ENCODE peak calls at places on chromosomes 12 and 14, in six cellular contexts. A is neural progenitor cell, Y is right lobe of liver, D is kidney epithelial cell, P is tibial artery, S is endothelial cell. G is an unnamed sample.

GRCh38 chr14:71437870-71438269 is 494.4 kb upstream of the RGS6 start:
- DNase-seq in S (no peak), D (no peak), Y (no peak), A (no peak), P (no peak), G (no peak)

GRCh38 chr14:58690801-58691516 is 53.2 kb downstream of the DACT1 start:
- DNase-seq in P (no peak), S (no peak), A (no peak), Y (no peak), D (no peak), G (no peak)

GRCh38 chr12:70619471-70620152 is 17.6 kb downstream of the PTPRB start:
- DNase-seq in P (no peak), A (no peak), D (no peak), S (no peak), Y (no peak), G (no peak)

GRCh38 chr12:95976416-95976832 is 19.7 kb downstream of the HAL start:
- DNase-seq in D (no peak), P (no peak), Y (peak; percentile 78), S (no peak), A (no peak), G (no peak)

GRCh38 chr12:85301054-85301453 is 21.0 kb downstream of the ALX1 start:
- DNase-seq in P (no peak), A (no peak), D (no peak), S (no peak), Y (no peak), G (no peak)

GRCh38 chr12:88362439-88362838 is 217.8 kb downstream of the KITLG start:
- DNase-seq in P (no peak), A (no peak), Y (no peak), D (no peak), S (no peak), G (no peak)

GRCh38 chr12:109559200-109559505 is 14.2 kb downstream of the MMAB start:
- DNase-seq in P (no peak), D (no peak), Y (peak; percentile 40), A (no peak), S (no peak), G (no peak)

GRCh38 chr12:116377194-116377735 is 99.8 kb upstream of the MED13L start:
- DNase-seq in S (no peak), A (no peak), Y (peak; percentile 25), D (no peak), P (no peak), G (no peak)

GRCh38 chr14:77026166-77026929 is 2.2 kb downstream of the IRF2BPL start:
- DNase-seq in D (no peak), P (peak; percentile 42), S (no peak), Y (peak; percentile 67), A (peak; percentile 52), G (no peak)

GRCh38 chr12:121132601-121133481 is at the start of gene P2RX7:
- DNase-seq in D (peak; percentile 47), A (peak; percentile 48), P (peak; percentile 81), S (peak; percentile 46), Y (peak; percentile 94), G (peak; percentile 88)

GRCh38 chr12:19826988-19827550 is 387.8 kb downstream of the AEBP2 start:
- DNase-seq in Y (no peak), A (no peak), S (no peak), D (no peak), P (no peak), G (no peak)

GRCh38 chr12:122917508-122918227 is 21.7 kb upstream of the VPS37B start:
- DNase-seq in P (no peak), S (no peak), D (no peak), Y (peak; percentile 92), A (no peak), G (peak; percentile 79)

GRCh38 chr12:131123817-131124216 is 170.1 kb downstream of the ADGRD1 start:
- DNase-seq in P (no peak), S (no peak), A (no peak), Y (no peak), D (no peak), G (no peak)

GRCh38 chr14:22593189-22593588 is 4.2 kb upstream of the DAD1 start:
- DNase-seq in P (no peak), D (no peak), A (no peak), Y (no peak), S (no peak), G (no peak)

GRCh38 chr12:88472775-88473174 is 107.5 kb downstream of the KITLG start:
- DNase-seq in A (no peak), S (no peak), P (no peak), D (no peak), Y (no peak), G (no peak)

GRCh38 chr12:77720258-77720657 is 110.4 kb upstream of the NAV3 start:
- DNase-seq in D (no peak), Y (no peak), S (no peak), A (peak; percentile 16), P (no peak), G (no peak)

GRCh38 chr12:29609431-29610215 is 112.1 kb upstream of the OVCH1 start:
- DNase-seq in D (no peak), A (no peak), S (no peak), P (no peak), Y (no peak), G (no peak)

GRCh38 chr12:53999596-54000104 is 311 bp upstream of the HOXC9 start:
- DNase-seq in P (peak; percentile 80), D (no peak), A (no peak), S (no peak), Y (no peak), G (no peak)

GRCh38 chr12:75750950-75751349 is 239.5 kb upstream of the KRR1 start:
- DNase-seq in Y (no peak), P (no peak), D (no peak), S (no peak), A (no peak), G (no peak)

GRCh38 chr12:13377698-13378097 is 181.2 kb downstream of the EMP1 start:
- DNase-seq in D (no peak), S (no peak), Y (no peak), A (no peak), P (no peak), G (no peak)

GRCh38 chr14:90758959-90759358 is 57.3 kb downstream of the TTC7B start:
- DNase-seq in S (peak; percentile 26), Y (peak; percentile 65), D (no peak), A (no peak), P (peak; percentile 76), G (no peak)

GRCh38 chr14:61992139-61992538 is 229.9 kb downstream of the SNAPC1 start:
- DNase-seq in P (no peak), Y (no peak), D (no peak), S (no peak), A (peak; percentile 69), G (no peak)

GRCh38 chr14:30354439-30354838 is 204.5 kb upstream of the G2E3 start:
- DNase-seq in Y (no peak), S (no peak), P (no peak), A (no peak), D (no peak), G (no peak)

GRCh38 chr14:31927348-31927826 is 149.7 kb upstream of the ARHGAP5 start:
- DNase-seq in D (peak; percentile 95), Y (no peak), P (no peak), S (no peak), A (peak; percentile 58), G (no peak)

GRCh38 chr12:89907659-89908058 is 199.0 kb upstream of the ATP2B1 start:
- DNase-seq in P (no peak), Y (no peak), S (no peak), D (no peak), A (no peak), G (no peak)

GRCh38 chr14:52833891-52834290 is 42.5 kb upstream of the GNPNAT1 start:
- DNase-seq in D (no peak), P (no peak), S (no peak), A (no peak), Y (no peak), G (no peak)

GRCh38 chr14:101736585-101736984 is 24.9 kb upstream of the PPP2R5C start:
- DNase-seq in Y (no peak), D (no peak), P (no peak), S (no peak), A (no peak), G (no peak)

GRCh38 chr12:1531160-1531653 is 63.2 kb downstream of the FBXL14 start:
- DNase-seq in D (no peak), A (no peak), S (peak; percentile 29), P (no peak), Y (no peak), G (peak; percentile 68)

GRCh38 chr12:7460375-7461259 is 16.7 kb upstream of the CD163L1 start:
- DNase-seq in P (peak; percentile 34), A (peak; percentile 69), D (no peak), S (peak; percentile 59), Y (no peak), G (no peak)

GRCh38 chr12:49939707-49940106 is 10.8 kb upstream of the AQP2 start:
- DNase-seq in P (no peak), S (no peak), A (no peak), Y (no peak), D (no peak), G (no peak)

GRCh38 chr12:121443193-121443829 is 43.4 kb downstream of the RNF34 start:
- DNase-seq in S (peak; percentile 89), D (no peak), A (peak; percentile 87), P (peak; percentile 78), Y (peak; percentile 87), G (peak; percentile 73)

DNA sequence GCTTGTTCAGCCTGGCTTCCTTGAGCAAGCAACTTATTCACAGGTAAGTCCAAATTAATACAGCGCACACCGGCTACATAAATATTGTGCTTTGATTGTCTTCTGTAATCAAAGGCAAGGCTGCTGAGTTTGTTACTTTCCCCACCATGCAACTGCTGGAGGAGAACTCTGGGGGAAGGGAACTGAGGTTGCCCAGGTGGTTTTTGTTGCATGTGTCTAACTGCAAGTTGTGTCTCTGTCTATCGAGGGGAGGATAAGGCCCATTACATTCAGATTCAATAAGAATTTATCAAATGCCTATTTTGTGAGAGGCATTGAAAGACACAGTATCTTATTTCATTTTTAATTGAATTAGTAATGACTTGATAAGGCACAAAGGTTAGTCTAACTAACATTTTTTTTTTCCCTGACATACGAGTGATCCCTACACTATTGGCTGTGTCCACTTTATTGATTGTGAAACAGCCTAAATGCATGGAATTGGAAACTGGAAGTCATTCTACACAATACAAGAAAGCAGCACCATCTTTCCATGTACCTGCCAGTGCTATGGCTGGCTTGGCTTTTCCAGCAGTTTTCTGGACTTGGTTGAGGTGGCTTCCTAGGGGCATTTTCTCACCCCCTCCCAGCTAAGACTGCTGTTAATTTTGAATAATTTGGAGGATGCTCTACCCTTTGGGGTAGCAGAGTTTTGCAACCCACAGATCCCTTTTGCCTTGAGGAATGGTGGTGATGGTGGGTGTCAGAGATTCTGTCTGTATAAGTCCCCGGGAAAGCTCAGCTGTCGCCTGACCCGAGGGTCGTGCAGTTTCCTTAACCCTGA is 943 bp upstream of the CHST11 start:
- DNase-seq in A (no peak), Y (no peak), S (no peak), P (no peak), D (no peak), G (no peak)
- TF ChIP-seq CTCF in A (no peak), Y (no peak), S (no peak), P (no peak), D (no peak), G (no peak)

GRCh38 chr12:132827763-132828703 is 636 bp downstream of the GOLGA3 start:
- DNase-seq in D (peak; percentile 21), S (peak; percentile 37), P (peak; percentile 25), A (no peak), Y (peak; percentile 65), G (no peak)
- TF ChIP-seq CTCF in D (no peak), S (no peak), P (no peak), A (no peak), Y (no peak), G (no peak)

GRCh38 chr14:93984987-93985410 is 8.6 kb upstream of the ASB2 start:
- DNase-seq in P (peak; percentile 38), S (peak; percentile 49), Y (no peak), D (peak; percentile 67), A (peak; percentile 65), G (no peak)
- TF ChIP-seq CTCF in P (peak; percentile 51), S (no peak), Y (peak; percentile 12), D (peak; percentile 38), A (peak; percentile 64), G (peak; percentile 43)

GRCh38 chr14:99795046-99795445 is 1.8 kb downstream of the EML1 start:
- DNase-seq in A (no peak), D (no peak), S (no peak), Y (no peak), P (no peak), G (no peak)
- TF ChIP-seq CTCF in A (no peak), D (no peak), S (no peak), Y (no peak), P (no peak), G (no peak)

G was measured in RWPE2.